ENCODE peak calls at places on chromosome 15, in nine cellular contexts. E is fibroblast of lung, W is IMR-90, R is neuronal stem cell, H is mesendoderm, K is astrocyte, Z is endodermal cell, T is GM23248, V is HCT116. U is an unnamed sample.

GRCh38 chr15:78193731-78194567 is 40.4 kb downstream of the ACSBG1 start:
- DNase-seq in Z (peak), W (no peak), E (no peak), V (no peak), H (no peak), K (no peak), T (no peak), R (no peak), U (no peak)

GRCh38 chr15:48888209-48888608 is 10.3 kb downstream of the EID1 start:
- DNase-seq in V (no peak), E (no peak), T (no peak), K (no peak), H (no peak), Z (no peak), R (no peak), W (no peak), U (no peak)

GRCh38 chr15:75307778-75308390 is 25.2 kb downstream of the GOLGA6D start:
- DNase-seq in H (peak), V (peak), K (no peak), R (peak), Z (peak), T (peak), E (no peak), W (no peak), U (peak)

GRCh38 chr15:48632651-48633050 is 12.9 kb downstream of the FBN1 start:
- DNase-seq in E (peak), H (no peak), V (no peak), W (no peak), T (peak), R (no peak), Z (no peak), K (no peak), U (no peak)

GRCh38 chr15:85027033-85027380 is 45.4 kb downstream of the PDE8A start:
- DNase-seq in Z (no peak), V (no peak), R (no peak), W (no peak), E (peak), T (no peak), H (no peak), K (no peak), U (no peak)

GRCh38 chr15:64137226-64137833 is 14.2 kb upstream of the SNX22 start:
- DNase-seq in W (no peak), T (no peak), Z (peak), K (no peak), H (no peak), V (no peak), R (no peak), E (no peak), U (no peak)

GRCh38 chr15:43067717-43068461 is 37.9 kb downstream of the UBR1 start:
- DNase-seq in W (peak), Z (no peak), T (peak), K (peak), R (no peak), V (peak), H (peak), E (peak), U (peak)

GRCh38 chr15:75153565-75154248 is 48.0 kb upstream of the C15orf39 start:
- DNase-seq in H (no peak), T (no peak), Z (no peak), E (no peak), K (no peak), W (no peak), V (no peak), R (no peak), U (no peak)

GRCh38 chr15:98737721-98738120 is 89.4 kb downstream of the IGF1R start:
- DNase-seq in W (no peak), E (no peak), K (no peak), V (no peak), R (no peak), Z (peak), T (no peak), H (no peak), U (no peak)

GRCh38 chr15:95169701-95170459 is 938.5 kb downstream of the MCTP2 start:
- DNase-seq in E (no peak), K (no peak), V (no peak), T (peak), Z (no peak), H (no peak), W (peak), R (no peak), U (no peak)

GRCh38 chr15:69838338-69838737 is 259.4 kb downstream of the TLE3 start:
- DNase-seq in R (no peak), E (no peak), W (no peak), T (no peak), V (no peak), H (no peak), K (no peak), Z (no peak), U (no peak)

GRCh38 chr15:29040367-29040745 is 154.6 kb downstream of the APBA2 start:
- DNase-seq in W (peak), H (no peak), T (no peak), Z (no peak), K (peak), R (peak), E (peak), V (no peak), U (peak)

GRCh38 chr15:53716909-53717878 is 42.3 kb downstream of the WDR72 start:
- DNase-seq in E (no peak), T (peak), V (no peak), Z (no peak), K (no peak), W (no peak), R (no peak), H (peak), U (no peak)

GRCh38 chr15:38254065-38254883 is 1.6 kb downstream of the SPRED1 start:
- DNase-seq in Z (peak), T (peak), V (peak), E (peak), R (no peak), K (peak), H (peak), W (peak), U (peak)

GRCh38 chr15:25243800-25244097 is 195.1 kb downstream of the UBE3A start:
- DNase-seq in Z (no peak), H (no peak), K (no peak), R (no peak), V (no peak), T (no peak), E (no peak), W (no peak), U (no peak)

GRCh38 chr15:66692808-66693596 is 9.0 kb upstream of the SMAD6 start:
- DNase-seq in R (no peak), Z (no peak), V (no peak), W (no peak), T (no peak), H (no peak), E (no peak), K (no peak), U (no peak)
- H3K9ac ChIP-seq in R (no peak), Z (no peak), V (no peak), W (no peak), T (no peak), H (peak), E (no peak), K (no peak), U (no peak)

GRCh38 chr15:68210409-68210756 is 5.3 kb upstream of the CALML4 start:
- DNase-seq in W (no peak), R (no peak), Z (no peak), K (no peak), T (no peak), H (no peak), V (no peak), E (no peak), U (no peak)
- H3K9ac ChIP-seq in W (peak), R (peak), Z (no peak), K (no peak), T (no peak), H (no peak), V (no peak), E (no peak), U (peak)

GRCh38 chr15:41493205-41493901 is at the start of gene ITPKA:
- DNase-seq in E (peak), R (peak), Z (peak), H (peak), V (no peak), W (peak), T (peak), K (peak), U (peak)

GRCh38 chr15:41491889-41492288 is 1.8 kb upstream of the ITPKA start:
- DNase-seq in K (no peak), V (no peak), H (no peak), E (no peak), W (no peak), R (no peak), T (no peak), Z (no peak), U (no peak)

GRCh38 chr15:41494190-41494921 is 682 bp downstream of the ITPKA start:
- DNase-seq in Z (peak), H (peak), W (no peak), K (no peak), V (no peak), R (peak), E (no peak), T (peak), U (peak)

GRCh38 chr15:41493902-41494189 is 172 bp downstream of the ITPKA start:
- DNase-seq in Z (no peak), H (no peak), W (no peak), T (no peak), R (no peak), E (no peak), K (no peak), V (no peak), U (no peak)

DNA sequence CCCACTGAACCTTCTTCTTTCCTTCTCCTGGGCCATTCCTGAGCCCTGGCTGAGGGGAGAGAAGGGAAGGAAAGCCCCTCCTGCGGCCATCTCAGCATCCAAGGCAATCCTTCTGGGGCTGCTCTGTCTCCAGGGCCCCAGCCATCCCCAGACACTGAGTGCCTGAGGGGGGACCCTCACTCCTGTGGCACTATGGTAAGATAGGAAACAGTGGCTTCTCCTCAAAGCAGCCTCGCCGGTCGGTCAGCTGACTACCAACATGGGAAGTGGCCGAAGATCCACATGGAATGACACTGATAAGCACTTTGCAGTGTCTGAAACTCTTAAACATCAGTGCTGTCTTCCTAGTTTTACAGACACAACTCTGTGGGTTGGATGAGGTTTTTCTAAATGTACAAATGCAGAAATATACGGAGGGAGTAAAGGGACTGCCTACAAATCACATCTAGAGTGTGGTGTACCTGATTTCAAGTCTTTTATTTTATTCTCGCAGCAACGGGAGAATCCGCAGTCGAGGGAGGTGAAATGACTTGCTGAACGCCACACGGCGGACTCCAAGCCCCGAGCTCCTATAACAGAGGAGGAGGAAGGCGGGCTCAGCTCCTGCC is 973 bp upstream of the ITPKA start:
- DNase-seq in Z (no peak), H (no peak), T (no peak), R (no peak), E (no peak), W (no peak), K (no peak), V (no peak), U (no peak)
- H3K9ac ChIP-seq in Z (no peak), H (peak), T (peak), R (peak), E (peak), W (peak), K (peak), V (peak), U (peak)

DNA sequence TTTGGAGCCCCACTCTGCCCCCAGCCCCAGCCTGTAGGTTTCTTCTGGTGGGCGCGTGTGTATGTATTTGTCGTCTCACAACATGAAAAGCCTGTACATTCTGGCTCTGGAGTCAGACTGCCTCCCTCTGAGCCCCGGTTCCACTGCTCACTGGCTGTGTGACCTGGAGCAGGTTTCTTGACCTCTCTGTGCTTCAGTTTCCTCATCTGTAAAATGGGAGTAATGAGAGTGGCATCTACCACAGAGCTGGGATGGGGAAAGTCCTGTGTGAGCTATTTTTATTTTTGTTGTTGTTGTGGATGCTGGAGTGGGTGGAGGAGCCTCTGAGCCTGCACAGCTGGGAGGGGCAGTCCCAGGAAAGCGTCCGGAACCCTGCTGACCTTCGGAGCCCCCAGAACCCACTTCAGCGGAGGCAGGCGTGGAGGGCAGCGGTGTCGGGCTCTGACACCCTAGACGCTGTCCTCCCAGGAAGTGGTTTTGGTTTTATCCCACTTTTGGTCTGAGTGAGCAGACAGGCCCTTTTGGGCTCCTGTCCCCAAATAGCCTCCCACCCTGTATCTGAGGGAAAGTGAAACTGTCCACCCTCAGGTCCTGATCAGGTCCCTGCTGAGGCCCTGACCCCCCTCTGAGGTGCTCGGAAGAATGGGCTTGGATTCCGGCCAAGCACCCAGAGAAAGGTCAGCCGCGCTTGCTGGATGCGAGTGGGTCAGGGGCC is 103.5 kb downstream of the CHSY1 start:
- DNase-seq in E (no peak), R (no peak), W (no peak), T (no peak), V (no peak), H (no peak), Z (peak), K (no peak), U (no peak)
- H3K9ac ChIP-seq in E (no peak), R (no peak), W (no peak), T (no peak), V (no peak), H (peak), Z (no peak), K (no peak), U (no peak)

GRCh38 chr15:59298255-59298856 is 74.3 kb downstream of the MYO1E start:
- DNase-seq in Z (peak), W (peak), T (peak), E (peak), H (peak), R (no peak), V (peak), K (peak), U (no peak)

GRCh38 chr15:59301527-59301926 is 71.1 kb downstream of the MYO1E start:
- DNase-seq in W (no peak), R (no peak), Z (peak), H (no peak), E (no peak), T (no peak), K (no peak), V (no peak), U (no peak)

GRCh38 chr15:59298876-59299275 is 73.8 kb downstream of the MYO1E start:
- DNase-seq in V (no peak), T (no peak), E (peak), H (no peak), W (no peak), Z (no peak), R (no peak), K (peak), U (no peak)

GRCh38 chr15:59299919-59300617 is 72.6 kb downstream of the MYO1E start:
- DNase-seq in E (peak), W (peak), V (peak), H (no peak), T (peak), K (peak), R (no peak), Z (peak), U (peak)

DNA sequence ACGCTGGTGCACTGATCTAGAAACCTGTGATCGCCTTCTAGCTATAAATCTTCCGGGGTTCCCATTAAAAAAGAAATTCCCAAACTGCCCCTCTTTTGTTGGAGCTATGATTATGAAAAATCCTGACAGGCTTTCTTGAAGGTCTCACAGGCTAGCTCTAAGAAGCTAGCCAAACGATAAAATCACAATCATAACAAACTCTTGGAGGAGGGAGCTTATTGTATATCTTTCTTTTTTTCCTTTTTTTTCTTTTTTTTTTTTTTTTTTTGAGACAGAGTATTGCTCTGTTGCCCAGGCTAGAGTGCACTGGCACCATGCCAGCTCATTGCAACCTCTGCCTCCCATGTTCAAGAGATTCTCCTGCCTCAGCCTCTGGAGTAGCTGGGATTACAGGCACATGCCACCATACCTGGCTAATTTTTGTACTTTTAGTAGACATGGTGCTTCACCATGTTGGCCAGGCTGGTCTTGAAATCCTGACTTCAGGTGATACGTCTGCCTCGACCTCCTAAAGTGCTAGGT is 72.0 kb downstream of the MYO1E start:
- DNase-seq in E (no peak), Z (peak), V (no peak), R (no peak), H (no peak), W (no peak), K (no peak), T (no peak), U (peak)
- H3K9ac ChIP-seq in E (no peak), Z (no peak), V (peak), R (no peak), H (no peak), W (no peak), K (peak), T (peak), U (peak)

GRCh38 chr15:89665449-89666146 is 10.3 kb upstream of the KIF7 start:
- DNase-seq in R (peak), E (peak), W (peak), T (peak), K (peak), V (no peak), H (peak), Z (peak), U (peak)
- H3K9ac ChIP-seq in R (peak), E (peak), W (peak), T (peak), K (peak), V (no peak), H (peak), Z (no peak), U (peak)